ENCODE peak calls at places on chromosomes 6 and 20, in eight cellular contexts. A, J, R, L, H, F, Q and O are unnamed samples.

GRCh38 chr20:38228436-38228835 is 32.1 kb downstream of the KIAA1755 start:
- DNase-seq in A (no peak), J (no peak), R (no peak), L (no peak), H (no peak), F (no peak), Q (no peak), O (no peak)

GRCh38 chr20:39429716-39430115 is 467.6 kb downstream of the DHX35 start:
- DNase-seq in A (no peak), J (no peak), R (no peak), L (no peak), H (no peak), F (no peak), Q (no peak), O (no peak)

GRCh38 chr6:111646942-111647341 is 41.3 kb upstream of the TRAF3IP2 start:
- DNase-seq in A (peak; percentile 50), J (no peak), R (peak; percentile 87), L (peak; percentile 79), H (peak; percentile 85), F (peak; percentile 33), Q (peak; percentile 50), O (no peak)

GRCh38 chr6:124964764-124965105 is 2.5 kb downstream of the RNF217 start:
- DNase-seq in A (no peak), J (no peak), R (no peak), L (no peak), H (no peak), F (no peak), Q (no peak), O (no peak)

GRCh38 chr6:156839591-156840001 is 62.4 kb downstream of the ARID1B start:
- DNase-seq in A (no peak), J (no peak), R (peak; percentile 49), L (no peak), H (peak; percentile 86), F (no peak), Q (no peak), O (no peak)

GRCh38 chr20:13995841-13996240 is 525 bp downstream of the MACROD2 start:
- DNase-seq in A (peak; percentile 17), J (no peak), R (no peak), L (no peak), H (no peak), F (no peak), Q (peak; percentile 24), O (no peak)

GRCh38 chr20:53735536-53736050 is 142.0 kb upstream of the ZNF217 start:
- DNase-seq in A (no peak), J (no peak), R (peak; percentile 97), L (peak; percentile 64), H (peak; percentile 93), F (no peak), Q (no peak), O (no peak)

GRCh38 chr6:18148304-18149025 is 6.4 kb downstream of the TPMT start:
- DNase-seq in A (peak; percentile 49), J (no peak), R (peak; percentile 94), L (peak; percentile 46), H (peak; percentile 57), F (no peak), Q (no peak), O (no peak)

GRCh38 chr6:110537208-110538123 is 61.1 kb upstream of the SLC22A16 start:
- DNase-seq in A (no peak), J (no peak), R (peak; percentile 91), L (peak; percentile 78), H (peak; percentile 93), F (no peak), Q (no peak), O (no peak)

GRCh38 chr6:2725999-2726567 is 24.6 kb downstream of the MYLK4 start:
- DNase-seq in A (no peak), J (no peak), R (peak; percentile 65), L (no peak), H (peak; percentile 90), F (no peak), Q (no peak), O (no peak)

GRCh38 chr6:134584809-134585528 is 267.1 kb upstream of the SGK1 start:
- DNase-seq in A (no peak), J (no peak), R (peak; percentile 20), L (no peak), H (peak; percentile 37), F (no peak), Q (no peak), O (no peak)

GRCh38 chr6:90397929-90398674 is 101.5 kb upstream of the BACH2 start:
- DNase-seq in A (no peak), J (no peak), R (no peak), L (no peak), H (no peak), F (no peak), Q (no peak), O (no peak)

GRCh38 chr6:116705917-116706316 is 24.9 kb downstream of the KPNA5 start:
- DNase-seq in A (no peak), J (no peak), R (no peak), L (no peak), H (no peak), F (no peak), Q (no peak), O (no peak)

GRCh38 chr6:125747589-125748533 is 1.6 kb upstream of the HEY2 start:
- DNase-seq in A (no peak), J (no peak), R (no peak), L (no peak), H (peak; percentile 12), F (no peak), Q (peak; percentile 52), O (peak; percentile 27)

GRCh38 chr6:52286798-52287432 is 2.4 kb upstream of the MCM3 start:
- DNase-seq in A (peak; percentile 44), J (peak; percentile 36), R (peak; percentile 74), L (peak; percentile 39), H (peak; percentile 83), F (peak; percentile 70), Q (peak; percentile 56), O (no peak)

GRCh38 chr20:52457826-52458225 is 266.2 kb upstream of the ZFP64 start:
- DNase-seq in A (no peak), J (no peak), R (no peak), L (no peak), H (no peak), F (no peak), Q (no peak), O (no peak)

GRCh38 chr6:75207211-75207984 is 1.5 kb upstream of the COL12A1 start:
- DNase-seq in A (peak; percentile 31), J (no peak), R (no peak), L (no peak), H (peak; percentile 75), F (no peak), Q (peak; percentile 23), O (no peak)

GRCh38 chr6:158870418-158870957 is 51.3 kb upstream of the EZR start:
- DNase-seq in A (no peak), J (no peak), R (no peak), L (no peak), H (no peak), F (no peak), Q (no peak), O (no peak)

GRCh38 chr6:158868122-158868480 is 48.9 kb upstream of the EZR start:
- DNase-seq in A (no peak), J (no peak), R (no peak), L (no peak), H (no peak), F (no peak), Q (no peak), O (no peak)

GRCh38 chr6:158869010-158869603 is 49.9 kb upstream of the EZR start:
- DNase-seq in A (peak; percentile 13), J (no peak), R (no peak), L (no peak), H (no peak), F (no peak), Q (no peak), O (no peak)

GRCh38 chr6:158867381-158868121 is 48.4 kb upstream of the EZR start:
- DNase-seq in A (no peak), J (no peak), R (no peak), L (no peak), H (no peak), F (no peak), Q (no peak), O (no peak)

GRCh38 chr6:158869604-158870417 is 50.6 kb upstream of the EZR start:
- DNase-seq in A (peak; percentile 74), J (peak; percentile 82), R (peak; percentile 90), L (peak; percentile 62), H (peak; percentile 90), F (peak; percentile 69), Q (peak; percentile 89), O (peak; percentile 94)
- H3K4me3 ChIP-seq in A (peak overlapping the region; percentile 47), J (no peak overlapping the region), R (peak overlapping the region; percentile 65), L (peak overlapping the region; percentile 70), H (peak overlapping the region; percentile 37), F (peak overlapping the region; percentile 42), Q (peak overlapping the region; percentile 53), O (peak overlapping the region; percentile 46)

GRCh38 chr6:145809785-145810184 is 4.8 kb downstream of the FBXO30 start:
- DNase-seq in A (no peak), J (no peak), R (peak; percentile 58), L (no peak), H (peak; percentile 63), F (no peak), Q (no peak), O (no peak)
- H3K4me3 ChIP-seq in A (no peak overlapping the region), J (no peak overlapping the region), R (no peak overlapping the region), L (no peak overlapping the region), H (no peak overlapping the region), F (no peak overlapping the region), Q (no peak overlapping the region), O (no peak overlapping the region)

DNA sequence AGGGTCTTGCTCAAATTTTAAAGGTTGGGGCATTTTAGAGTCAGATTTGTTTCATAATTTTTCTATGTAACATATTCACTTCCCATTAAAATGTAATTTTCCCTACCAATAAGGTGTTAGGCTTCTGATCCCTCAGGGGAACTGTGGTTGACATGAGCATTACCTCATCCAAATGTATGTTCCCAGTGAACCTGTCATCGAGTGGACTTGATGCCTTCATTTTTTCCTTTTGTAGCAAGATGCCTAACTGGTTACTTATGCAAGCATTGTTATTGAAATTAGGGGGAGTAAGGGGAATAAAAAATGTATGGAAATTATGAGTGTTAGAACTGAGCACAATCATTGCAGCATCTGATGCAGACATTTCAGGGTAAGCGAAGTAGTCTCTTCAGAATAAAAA is 360.5 kb downstream of the BCKDHB start:
- DNase-seq in A (no peak), J (no peak), R (no peak), L (no peak), H (peak; percentile 15), F (no peak), Q (no peak), O (no peak)
- H3K4me3 ChIP-seq in A (no peak overlapping the region), J (no peak overlapping the region), R (no peak overlapping the region), L (no peak overlapping the region), H (no peak overlapping the region), F (no peak overlapping the region), Q (no peak overlapping the region), O (no peak overlapping the region)

GRCh38 chr20:2751868-2752630 is 48.4 kb downstream of the CPXM1 start:
- DNase-seq in A (no peak), J (no peak), R (no peak), L (no peak), H (peak; percentile 23), F (no peak), Q (peak; percentile 45), O (no peak)

GRCh38 chr20:2753456-2754040 is 46.9 kb downstream of the CPXM1 start:
- DNase-seq in A (no peak), J (no peak), R (no peak), L (no peak), H (no peak), F (no peak), Q (no peak), O (no peak)

GRCh38 chr20:2751347-2751867 is 49.0 kb downstream of the CPXM1 start:
- DNase-seq in A (no peak), J (no peak), R (peak; percentile 14), L (no peak), H (no peak), F (no peak), Q (no peak), O (no peak)

GRCh38 chr20:2754426-2754825 is 46.0 kb downstream of the CPXM1 start:
- DNase-seq in A (no peak), J (no peak), R (no peak), L (no peak), H (peak; percentile 22), F (no peak), Q (no peak), O (no peak)

GRCh38 chr20:2752631-2753455 is 47.6 kb downstream of the CPXM1 start:
- DNase-seq in A (peak; percentile 51), J (no peak), R (peak; percentile 40), L (no peak), H (peak; percentile 57), F (no peak), Q (no peak), O (no peak)
- H3K4me3 ChIP-seq in A (peak overlapping the region; percentile 53), J (no peak overlapping the region), R (peak overlapping the region; percentile 54), L (peak overlapping the region; percentile 50), H (peak overlapping the region; percentile 24), F (peak overlapping the region; percentile 42), Q (peak overlapping the region; percentile 51), O (peak overlapping the region; percentile 60)